ENCODE peak calls at places on chromosomes 7 and 10, in five cellular contexts. D is astrocyte of the spinal cord, Q is fibroblast of the aortic adventitia, C is heart left ventricle, B is AG10803. R is an unnamed sample.

GRCh38 chr10:51073461-51074237 is 638 bp upstream of the PRKG1 start:
- DNase-seq in B (peak), D (no peak), Q (no peak), C (peak), R (peak)

GRCh38 chr10:10520391-10521385 is 497.0 kb upstream of the CELF2 start:
- DNase-seq in Q (no peak), B (no peak), C (no peak), D (no peak), R (no peak)

GRCh38 chr7:47474937-47475879 is 106.7 kb downstream of the TNS3 start:
- DNase-seq in B (peak), C (peak), D (peak), Q (peak), R (peak)

GRCh38 chr10:129063877-129064276 is 403.2 kb upstream of the MGMT start:
- DNase-seq in B (no peak), Q (no peak), D (no peak), C (no peak), R (no peak)

GRCh38 chr7:137990251-137990901 is 11.5 kb downstream of the CREB3L2 start:
- DNase-seq in C (no peak), Q (peak), B (peak), D (peak), R (peak)

GRCh38 chr7:102412548-102412947 is 16.4 kb downstream of the PRKRIP1 start:
- DNase-seq in C (no peak), Q (peak), D (peak), B (peak), R (peak)

GRCh38 chr7:43698461-43699255 is 30.7 kb downstream of the COA1 start:
- DNase-seq in Q (no peak), B (no peak), D (no peak), C (no peak), R (peak)

GRCh38 chr10:113704637-113705343 is 25.1 kb downstream of the CASP7 start:
- DNase-seq in B (peak), C (no peak), D (peak), Q (peak), R (peak)

GRCh38 chr10:60989400-60989876 is 45.5 kb upstream of the RHOBTB1 start:
- DNase-seq in B (no peak), D (no peak), C (no peak), Q (no peak), R (peak)

GRCh38 chr10:10778959-10779358 is 238.7 kb upstream of the CELF2 start:
- DNase-seq in Q (peak), D (no peak), B (peak), C (no peak), R (peak)

GRCh38 chr10:130244031-130244927 is 108.1 kb downstream of the GLRX3 start:
- DNase-seq in C (no peak), D (no peak), B (no peak), Q (no peak), R (no peak)

GRCh38 chr10:109941193-109941872 is 18.0 kb upstream of the XPNPEP1 start:
- DNase-seq in C (no peak), Q (no peak), D (no peak), B (no peak), R (no peak)

GRCh38 chr10:95266674-95267095 is 24.1 kb downstream of the PDLIM1 start:
- DNase-seq in C (no peak), D (peak), B (peak), Q (peak), R (peak)

GRCh38 chr7:29987083-29987482 is 2.5 kb downstream of the SCRN1 start:
- DNase-seq in Q (peak), C (no peak), D (peak), B (peak), R (peak)

GRCh38 chr7:41816111-41816510 is 113.2 kb upstream of the INHBA start:
- DNase-seq in C (no peak), D (peak), B (no peak), Q (no peak), R (no peak)

GRCh38 chr7:137731436-137731835 is 115.3 kb downstream of the DGKI start:
- DNase-seq in D (no peak), Q (peak), C (no peak), B (peak), R (no peak)

GRCh38 chr10:115051216-115051615 is 41.9 kb upstream of the ATRNL1 start:
- DNase-seq in D (no peak), Q (no peak), C (no peak), B (no peak), R (no peak)

GRCh38 chr10:102140913-102141540 is 8.2 kb downstream of the PPRC1 start:
- DNase-seq in Q (no peak), B (no peak), D (no peak), C (no peak), R (no peak)

GRCh38 chr7:28329616-28330373 is 82.5 kb upstream of the CREB5 start:
- DNase-seq in C (no peak), B (peak), Q (peak), D (no peak), R (no peak)

GRCh38 chr10:17348111-17349008 is 106.0 kb downstream of the ST8SIA6 start:
- DNase-seq in C (peak), B (peak), D (peak), Q (peak), R (peak)

GRCh38 chr7:157831143-157831900 is 494.5 kb downstream of the DNAJB6 start:
- DNase-seq in D (no peak), C (no peak), Q (no peak), B (no peak), R (no peak)

GRCh38 chr7:87875151-87876039 is 765 bp downstream of the SLC25A40 start:
- DNase-seq in C (no peak), B (no peak), D (peak), Q (no peak), R (peak)

GRCh38 chr7:128378637-128379036 is 17.1 kb upstream of the PRRT4 start:
- DNase-seq in Q (no peak), D (no peak), B (no peak), C (no peak), R (no peak)

GRCh38 chr10:86658751-86659150 is 4.4 kb downstream of the OPN4 start:
- DNase-seq in B (no peak), C (no peak), D (no peak), Q (no peak), R (no peak)

GRCh38 chr7:45918556-45918955 is 2.5 kb downstream of the IGFBP3 start:
- DNase-seq in Q (no peak), B (no peak), D (no peak), C (no peak), R (no peak)

GRCh38 chr7:99308461-99309074 is 17.1 kb upstream of the ARPC1A start:
- DNase-seq in Q (peak), D (no peak), B (peak), C (no peak), R (peak)

GRCh38 chr10:38045129-38045528 is 34.7 kb downstream of the ZNF33A start:
- DNase-seq in Q (no peak), C (no peak), D (no peak), B (no peak), R (no peak)

GRCh38 chr10:68550747-68551411 is 9.3 kb upstream of the TET1 start:
- DNase-seq in Q (peak), C (peak), D (peak), B (peak), R (peak)

GRCh38 chr10:61232780-61233179 is 220.4 kb downstream of the TMEM26 start:
- DNase-seq in C (no peak), B (no peak), Q (no peak), D (no peak), R (no peak)

GRCh38 chr7:140404565-140405080 is 765 bp downstream of the RAB19 start:
- DNase-seq in D (no peak), Q (no peak), B (peak), C (no peak), R (no peak)

GRCh38 chr7:74271742-74272141 is 17.5 kb upstream of the CLIP2 start:
- DNase-seq in Q (no peak), C (no peak), D (no peak), B (no peak), R (no peak)

GRCh38 chr10:69972951-69973350 is 79.7 kb upstream of the MACROH2A2 start:
- DNase-seq in D (no peak), Q (peak), C (no peak), B (peak), R (no peak)

GRCh38 chr10:121032460-121032859 is 181.3 kb downstream of the WDR11 start:
- DNase-seq in D (no peak), C (no peak), B (no peak), Q (no peak), R (no peak)

GRCh38 chr10:132145002-132145401 is 41.7 kb upstream of the DPYSL4 start:
- DNase-seq in C (no peak), D (no peak), Q (no peak), B (no peak), R (no peak)

GRCh38 chr7:53281312-53281711 is 245.9 kb downstream of the POM121L12 start:
- DNase-seq in Q (no peak), B (no peak), C (no peak), D (no peak), R (no peak)

GRCh38 chr10:13331641-13332040 is 16.5 kb downstream of the SEPHS1 start:
- DNase-seq in B (peak), C (no peak), D (no peak), Q (no peak), R (peak)

GRCh38 chr7:18320971-18321567 is 174.5 kb upstream of the HDAC9 start:
- DNase-seq in D (peak), Q (peak), B (peak), C (no peak), R (peak)

GRCh38 chr7:47338031-47338430 is 243.9 kb downstream of the TNS3 start:
- DNase-seq in B (peak), Q (peak), C (no peak), D (no peak), R (no peak)

GRCh38 chr7:77353407-77353721 is 62.8 kb downstream of the GSAP start:
- DNase-seq in C (no peak), B (no peak), Q (no peak), D (no peak), R (no peak)
- H3K4me3 ChIP-seq in C (no peak), B (no peak), Q (no peak), D (no peak), R (no peak)

GRCh38 chr7:33836797-33837355 is 68.5 kb upstream of the BMPER start:
- DNase-seq in C (no peak), B (no peak), D (no peak), Q (no peak), R (no peak)
- TF ChIP-seq CTCF in C (peak), B (peak), D (peak), Q (peak), R (peak)

GRCh38 chr10:124737708-124738107 is 6.5 kb downstream of the FAM53B start:
- DNase-seq in B (no peak), D (no peak), Q (no peak), C (no peak), R (no peak)

GRCh38 chr10:124737221-124737620 is 7.0 kb downstream of the FAM53B start:
- DNase-seq in D (no peak), B (no peak), Q (no peak), C (peak), R (no peak)

GRCh38 chr10:124738441-124738840 is 5.7 kb downstream of the FAM53B start:
- DNase-seq in B (no peak), Q (no peak), D (no peak), C (no peak), R (no peak)

GRCh38 chr10:124735491-124736286 is 8.5 kb downstream of the FAM53B start:
- DNase-seq in Q (no peak), D (no peak), C (peak), B (no peak), R (no peak)

DNA sequence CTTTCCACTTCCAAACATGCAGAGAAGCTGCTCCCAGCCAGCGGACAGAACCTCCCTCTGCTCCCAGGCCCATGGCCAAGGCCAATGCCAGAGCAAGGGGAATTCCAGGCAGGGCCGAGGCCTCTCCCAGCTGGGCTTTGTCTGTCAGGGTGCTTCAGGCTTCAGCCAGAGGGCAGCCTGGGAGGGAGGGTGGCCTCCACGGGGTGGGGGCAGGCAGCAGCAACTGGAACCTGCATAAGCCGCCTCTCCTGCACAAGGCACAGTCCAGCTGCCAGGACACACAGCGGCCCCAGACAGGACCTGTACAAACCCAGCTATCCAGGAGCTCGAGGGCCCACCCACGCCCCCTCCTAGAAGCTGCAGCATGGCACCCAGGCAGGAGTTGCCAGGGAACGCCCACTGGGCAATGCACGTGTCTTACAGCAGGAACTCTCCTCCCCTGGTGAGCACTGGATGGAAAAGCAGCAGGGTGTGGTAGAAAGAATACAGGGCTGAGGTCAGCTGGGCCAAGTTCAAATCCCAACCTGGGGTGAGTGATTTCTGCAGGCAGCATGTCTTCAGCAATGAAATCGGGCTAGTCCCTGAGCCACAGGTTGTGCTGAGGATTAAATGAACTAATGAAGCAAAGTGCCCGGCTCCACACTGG is 7.6 kb downstream of the FAM53B start:
- DNase-seq in C (peak), B (peak), Q (peak), D (peak), R (peak)
- H3K4me3 ChIP-seq in C (peak), B (no peak), Q (no peak), D (no peak), R (no peak)

DNA sequence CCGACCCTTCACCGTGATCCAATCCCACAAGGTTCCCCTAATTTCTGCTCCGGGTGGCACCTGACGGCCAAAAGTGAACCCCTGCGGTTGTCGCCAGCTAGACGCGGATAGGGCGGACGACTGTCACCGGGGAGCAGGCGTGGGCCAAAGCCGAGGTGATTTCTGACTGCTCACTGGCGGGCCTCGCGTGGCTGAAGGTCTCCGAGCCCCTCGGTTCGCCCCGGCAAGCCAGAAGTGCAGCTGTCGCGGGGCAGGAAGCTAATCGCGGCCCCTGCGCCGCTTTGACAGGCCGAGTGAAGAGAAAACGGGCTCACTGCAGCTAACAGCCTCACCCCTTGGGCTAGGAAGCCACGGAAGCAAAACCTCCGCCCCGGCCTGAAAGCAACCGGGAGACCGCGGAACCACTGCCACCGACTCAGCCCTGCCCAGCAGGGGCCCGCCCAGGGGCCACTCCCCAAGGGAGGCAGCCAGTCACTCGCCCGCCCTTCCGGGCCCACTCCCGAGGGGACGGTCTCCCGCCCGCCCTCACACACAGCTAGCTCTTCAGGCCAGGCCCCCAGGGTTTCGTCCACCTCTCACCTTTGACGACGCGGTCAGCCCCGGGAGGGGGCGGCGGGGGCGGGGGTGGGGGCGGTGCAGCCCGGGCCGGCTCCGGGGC is 469 bp downstream of the PPP3CB start:
- DNase-seq in Q (peak), D (peak), B (peak), C (peak), R (peak)
- TF ChIP-seq CTCF in Q (no peak), D (no peak), B (no peak), C (no peak), R (no peak)

GRCh38 chr7:100641463-100641859 is at the start of gene TFR2:
- DNase-seq in C (no peak), B (no peak), Q (no peak), D (no peak), R (no peak)

GRCh38 chr7:100642534-100642907 is 1.2 kb upstream of the TFR2 start:
- DNase-seq in C (no peak), Q (no peak), B (no peak), D (no peak), R (no peak)

GRCh38 chr7:100639995-100640394 is 1.4 kb downstream of the TFR2 start:
- DNase-seq in C (no peak), Q (no peak), D (no peak), B (no peak), R (no peak)

GRCh38 chr7:100641860-100642533 is 645 bp upstream of the TFR2 start:
- DNase-seq in D (no peak), Q (no peak), C (no peak), B (no peak), R (no peak)

DNA sequence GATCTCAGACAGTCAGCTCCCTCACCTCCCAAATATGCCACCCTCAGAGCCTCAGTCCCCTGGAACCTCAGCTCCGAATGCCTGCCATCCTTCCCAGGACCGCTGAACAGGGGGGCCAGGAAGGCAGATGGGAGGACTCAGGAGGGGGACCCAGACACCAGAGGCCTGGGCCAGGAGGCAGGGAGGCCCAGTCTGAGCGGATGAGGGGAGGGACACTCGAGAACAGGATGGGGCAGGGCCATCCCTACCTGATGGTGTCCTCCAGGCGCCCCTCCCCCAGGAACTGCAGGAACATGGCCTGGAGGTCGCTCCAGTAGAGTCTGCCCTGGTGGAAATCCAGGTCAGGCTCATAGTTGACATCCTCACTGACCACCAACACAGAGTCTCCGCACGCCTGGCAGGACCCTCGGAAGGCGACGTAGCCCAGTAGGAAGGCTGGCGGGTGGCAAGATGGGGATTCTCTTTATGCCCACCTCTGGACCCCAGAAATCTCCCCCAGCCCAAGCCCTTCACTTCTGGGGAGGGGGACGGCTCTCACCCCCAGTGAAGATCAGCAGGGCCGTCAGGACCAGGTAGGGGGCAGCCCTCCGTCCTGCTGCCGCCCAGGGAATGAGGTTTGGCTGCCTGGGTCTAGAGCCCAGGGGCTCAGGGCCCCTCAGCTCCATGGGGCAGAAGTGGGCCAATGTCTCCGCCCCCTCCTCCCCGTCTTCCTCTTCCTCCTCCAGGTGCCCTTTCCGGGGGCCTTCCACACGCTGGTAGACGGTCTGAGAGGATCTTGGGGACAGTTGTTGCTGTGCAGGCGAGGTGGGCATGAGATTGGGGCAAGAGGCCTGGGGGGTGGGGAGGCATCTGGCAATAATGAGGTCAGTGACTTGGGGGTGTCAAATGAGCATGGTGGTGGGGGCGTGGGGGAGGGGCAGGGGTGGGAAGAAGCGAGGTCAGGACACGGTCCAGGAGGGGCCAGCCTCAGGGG is 628 bp downstream of the TFR2 start:
- DNase-seq in D (no peak), C (no peak), B (no peak), Q (no peak), R (no peak)
- H3K4me3 ChIP-seq in D (no peak), C (no peak), B (no peak), Q (no peak), R (no peak)

GRCh38 chr7:132380065-132380464 is 196.2 kb downstream of the PLXNA4 start:
- DNase-seq in B (peak), C (peak), D (no peak), Q (peak), R (no peak)
- TF ChIP-seq CTCF in B (peak), C (no peak), D (no peak), Q (peak), R (no peak)

DNA sequence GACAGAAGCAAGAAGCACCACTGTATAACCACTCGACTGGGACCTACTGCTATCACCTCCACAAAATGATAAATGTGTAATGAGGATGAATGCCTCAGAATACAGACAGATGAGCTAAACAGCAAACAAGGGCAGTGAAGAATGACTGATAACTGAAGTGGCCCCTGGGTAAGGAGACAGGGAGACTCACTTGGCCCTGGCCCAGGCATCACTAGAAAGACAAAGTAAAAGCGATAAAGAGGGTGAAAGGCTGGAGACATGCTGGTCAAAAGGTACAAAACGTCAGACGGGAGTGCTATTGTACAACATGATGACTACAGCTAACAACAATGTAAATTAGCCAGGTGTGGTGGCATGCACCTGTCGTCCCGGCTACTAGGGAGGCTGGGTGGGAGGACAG is 27.8 kb upstream of the APBB1IP start:
- DNase-seq in D (no peak), C (no peak), Q (no peak), B (no peak), R (no peak)
- H3K4me3 ChIP-seq in D (no peak), C (no peak), Q (no peak), B (no peak), R (no peak)

GRCh38 chr7:132654150-132654549 is 77.9 kb upstream of the PLXNA4 start:
- DNase-seq in D (peak), Q (peak), C (no peak), B (no peak), R (no peak)
- TF ChIP-seq CTCF in D (peak), Q (peak), C (peak), B (peak), R (peak)

GRCh38 chr7:36286688-36287087 is 103.0 kb upstream of the ANLN start:
- DNase-seq in D (no peak), B (no peak), C (no peak), Q (no peak), R (no peak)

GRCh38 chr7:36284470-36284869 is 105.2 kb upstream of the ANLN start:
- DNase-seq in C (no peak), D (no peak), Q (no peak), B (no peak), R (no peak)

GRCh38 chr7:36287371-36288241 is 102.1 kb upstream of the ANLN start:
- DNase-seq in B (no peak), C (no peak), Q (no peak), D (no peak), R (no peak)

GRCh38 chr7:36285276-36285675 is 104.4 kb upstream of the ANLN start:
- DNase-seq in B (no peak), Q (no peak), C (no peak), D (no peak), R (no peak)

GRCh38 chr7:36286241-36286640 is 103.4 kb upstream of the ANLN start:
- DNase-seq in Q (no peak), D (no peak), C (no peak), B (no peak), R (no peak)
- H3K4me3 ChIP-seq in Q (no peak), D (no peak), C (no peak), B (no peak), R (no peak)

GRCh38 chr10:74991435-74991834 is 120.0 kb upstream of the SAMD8 start:
- DNase-seq in B (no peak), D (no peak), Q (no peak), C (no peak), R (peak)
- TF ChIP-seq CTCF in B (peak), D (no peak), Q (peak), C (no peak), R (peak)

R was measured in epithelial cell of esophagus.